ENCODE peak calls at places on chromosomes 16 and 17, in ten cellular contexts. O is fibroblast of lung, V is breast epithelium, C is PC-9, N is adrenal gland, D is tibial artery, T is psoas muscle, R is esophagus muscularis mucosa, P is sigmoid colon, X is HCT116. F is an unnamed sample. For H3K36me3, the result is how much of the 10 kb centered on the place peaks cover.

GRCh38 chr16:85193876-85194275 is 81.6 kb upstream of the CIBAR2 start:
- DNase-seq in R (no peak), V (no peak), X (no peak), N (peak), T (no peak), P (no peak), C (no peak), O (no peak), D (no peak), F (no peak)

GRCh38 chr16:23976091-23977001 is 140.6 kb downstream of the PRKCB start:
- DNase-seq in N (no peak), C (no peak), V (no peak), T (no peak), R (no peak), P (no peak), X (no peak), O (no peak), D (no peak), F (no peak)

GRCh38 chr17:2047590-2047989 is 5.8 kb downstream of the OVCA2 start:
- DNase-seq in P (no peak), O (no peak), T (no peak), V (no peak), X (no peak), C (no peak), D (no peak), N (no peak), R (no peak), F (no peak)

GRCh38 chr16:22898874-22899348 is 84.9 kb downstream of the HS3ST2 start:
- DNase-seq in O (peak), N (peak), V (peak), D (peak), T (peak), C (peak), R (no peak), P (peak), X (peak), F (peak)

GRCh38 chr16:67928561-67929364 is 2.9 kb downstream of the CTRL start:
- DNase-seq in V (no peak), D (no peak), T (peak), X (peak), P (peak), R (no peak), N (peak), C (peak), O (peak), F (peak)

GRCh38 chr16:29972500-29972899 is 1.2 kb upstream of the TAOK2 start:
- DNase-seq in X (no peak), C (no peak), O (no peak), R (no peak), D (peak), V (no peak), P (no peak), T (no peak), N (no peak), F (no peak)

GRCh38 chr17:603405-604193 is 111.0 kb downstream of the VPS53 start:
- DNase-seq in C (no peak), O (no peak), V (no peak), P (no peak), N (no peak), T (no peak), D (no peak), R (no peak), X (no peak), F (no peak)

GRCh38 chr16:1494711-1495110 is 1.6 kb downstream of the TELO2 start:
- DNase-seq in N (no peak), D (no peak), X (no peak), P (peak), R (no peak), C (no peak), T (peak), O (no peak), V (no peak), F (no peak)

GRCh38 chr16:14672403-14672971 is 21.6 kb downstream of the PLA2G10 start:
- DNase-seq in V (no peak), R (no peak), O (no peak), T (no peak), N (no peak), C (no peak), P (no peak), D (no peak), X (no peak), F (no peak)

GRCh38 chr17:74525781-74526288 is 5.4 kb downstream of the CD300LB start:
- DNase-seq in R (peak), N (no peak), P (no peak), C (no peak), O (no peak), V (peak), D (no peak), X (no peak), T (no peak), F (no peak)

GRCh38 chr16:26672206-26672605 is 394.5 kb upstream of the C16orf82 start:
- DNase-seq in P (no peak), V (no peak), X (no peak), C (no peak), T (no peak), N (no peak), O (no peak), R (peak), D (no peak), F (no peak)

GRCh38 chr16:54870151-54870550 is 60.5 kb upstream of the IRX5 start:
- DNase-seq in R (no peak), V (no peak), D (no peak), X (no peak), T (no peak), N (no peak), P (no peak), C (no peak), O (no peak), F (no peak)

GRCh38 chr17:47686276-47686635 is 7.7 kb upstream of the TBKBP1 start:
- DNase-seq in D (no peak), R (no peak), V (no peak), T (no peak), C (no peak), P (no peak), X (no peak), O (peak), N (no peak), F (no peak)

GRCh38 chr16:30068750-30069574 is 3.4 kb downstream of the ALDOA start:
- DNase-seq in V (no peak), X (no peak), O (no peak), D (no peak), T (peak), P (no peak), R (no peak), N (peak), C (peak), F (no peak)

GRCh38 chr17:17675925-17676534 is 5.2 kb upstream of the RAI1 start:
- DNase-seq in X (peak), P (no peak), C (peak), V (peak), D (no peak), O (peak), R (no peak), N (no peak), T (peak), F (no peak)

GRCh38 chr16:11949527-11949926 is 7.7 kb upstream of the NPIPB2 start:
- DNase-seq in C (peak), X (peak), R (no peak), N (peak), V (no peak), O (peak), D (no peak), P (no peak), T (no peak), F (peak)

GRCh38 chr16:23949630-23950290 is 114.0 kb downstream of the PRKCB start:
- DNase-seq in D (no peak), T (no peak), N (peak), O (no peak), P (no peak), C (no peak), V (no peak), X (no peak), R (no peak), F (no peak)

GRCh38 chr16:11347831-11348230 is 2.6 kb downstream of the RMI2 start:
- DNase-seq in D (no peak), O (no peak), R (no peak), V (no peak), X (no peak), N (no peak), T (no peak), P (no peak), C (peak), F (no peak)

GRCh38 chr16:84052071-84052622 is 9.6 kb upstream of the SLC38A8 start:
- DNase-seq in C (no peak), R (no peak), T (peak), P (peak), D (peak), V (no peak), N (no peak), O (no peak), X (no peak), F (no peak)

GRCh38 chr16:52896478-52897164 is 156.1 kb downstream of the CHD9NB start:
- DNase-seq in P (no peak), X (no peak), D (no peak), N (no peak), V (no peak), T (no peak), C (no peak), R (no peak), O (no peak), F (no peak)

GRCh38 chr17:55717898-55718735 is 4.5 kb downstream of the TMEM100 start:
- DNase-seq in R (no peak), O (peak), P (peak), T (peak), C (peak), N (peak), D (peak), X (peak), V (peak), F (peak)

GRCh38 chr17:68684860-68685493 is 83.8 kb upstream of the FAM20A start:
- DNase-seq in O (no peak), P (no peak), V (no peak), N (no peak), X (no peak), T (no peak), R (no peak), C (no peak), D (no peak), F (peak)

GRCh38 chr16:58638148-58639036 is 8.8 kb upstream of the CNOT1 start:
- DNase-seq in D (peak), P (no peak), C (peak), X (peak), N (peak), O (peak), T (no peak), R (peak), V (peak), F (peak)

GRCh38 chr17:51711581-51711980 is 446.9 kb downstream of the CA10 start:
- DNase-seq in X (no peak), P (no peak), T (no peak), V (no peak), D (no peak), C (no peak), O (no peak), N (no peak), R (no peak), F (no peak)

GRCh38 chr16:31420037-31420436 is 8.1 kb downstream of the COX6A2 start:
- DNase-seq in C (no peak), P (no peak), X (no peak), D (no peak), V (no peak), N (no peak), R (no peak), T (no peak), O (no peak), F (no peak)

GRCh38 chr16:78183886-78184553 is 84.6 kb downstream of the WWOX start:
- DNase-seq in T (no peak), P (no peak), D (no peak), V (no peak), R (peak), O (peak), N (no peak), C (no peak), X (no peak), F (no peak)

GRCh38 chr16:50618238-50618918 is 62.7 kb downstream of the SNX20 start:
- DNase-seq in T (no peak), C (no peak), P (no peak), N (no peak), X (no peak), V (no peak), O (no peak), R (no peak), D (no peak), F (no peak)

GRCh38 chr17:55897301-55897700 is 146.4 kb downstream of the PCTP start:
- DNase-seq in N (no peak), X (no peak), D (no peak), O (no peak), R (no peak), V (no peak), P (peak), C (no peak), T (peak), F (no peak)

GRCh38 chr16:50011707-50012106 is 13.3 kb upstream of the CNEP1R1 start:
- DNase-seq in P (no peak), X (no peak), C (no peak), R (no peak), O (no peak), V (no peak), N (peak), T (no peak), D (no peak), F (no peak)

DNA sequence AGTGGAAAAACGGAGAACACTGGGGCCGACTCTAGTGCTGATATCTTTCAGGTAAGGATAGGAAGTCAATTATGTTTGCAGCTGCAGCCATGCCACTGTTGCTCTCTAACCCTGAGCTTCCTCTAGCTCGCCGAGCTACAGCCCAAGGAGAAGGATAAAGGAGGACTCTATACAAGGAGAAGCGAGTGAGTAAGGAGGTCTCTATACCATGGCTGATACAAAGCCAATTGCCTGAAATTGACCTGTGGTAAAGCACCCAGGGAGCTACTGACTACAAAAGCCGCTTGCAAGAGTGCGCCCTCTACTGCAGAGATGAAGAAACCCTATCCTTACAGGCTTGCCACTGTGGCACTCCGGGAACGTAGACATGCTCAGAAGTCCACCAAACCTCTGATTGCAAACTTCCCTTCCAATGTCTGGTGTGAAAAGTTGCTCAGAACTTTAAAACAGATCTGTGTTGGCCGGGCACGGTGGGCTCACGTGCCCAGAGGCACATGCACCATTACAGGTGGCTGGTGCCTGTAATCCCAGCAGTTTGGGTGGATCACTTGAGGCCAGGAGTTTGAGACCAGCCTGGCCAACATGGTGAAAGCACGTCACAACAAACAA is 10.8 kb upstream of the SLC46A1 start:
- DNase-seq in X (peak), P (no peak), T (no peak), D (no peak), N (peak), O (peak), V (no peak), C (peak), R (peak), F (peak)
- TF ChIP-seq CTCF in X (peak), P (peak), T (peak), D (peak), N (peak), O (peak), V (no peak), C (peak), R (peak), F (peak)

GRCh38 chr17:28947639-28948038 is 3.7 kb downstream of the PHF12 start:
- DNase-seq in R (no peak), P (no peak), D (no peak), C (no peak), T (no peak), X (no peak), V (no peak), N (no peak), O (no peak), F (no peak)
- H3K27ac ChIP-seq in R (peak), P (peak), D (peak), C (peak), T (peak), X (no peak), V (peak), N (no peak), O (no peak), F (peak)

GRCh38 chr16:89993971-89994370 is 25.3 kb downstream of the DBNDD1 start:
- DNase-seq in T (no peak), N (no peak), X (no peak), V (no peak), P (no peak), D (no peak), C (no peak), O (no peak), R (no peak), F (no peak)
- H3K36me3 ChIP-seq in T (half or more), N (under half), X (half or more), V (under half), P (under half), D (under half), C (under half), O (under half), R (half or more), F (under half)

DNA sequence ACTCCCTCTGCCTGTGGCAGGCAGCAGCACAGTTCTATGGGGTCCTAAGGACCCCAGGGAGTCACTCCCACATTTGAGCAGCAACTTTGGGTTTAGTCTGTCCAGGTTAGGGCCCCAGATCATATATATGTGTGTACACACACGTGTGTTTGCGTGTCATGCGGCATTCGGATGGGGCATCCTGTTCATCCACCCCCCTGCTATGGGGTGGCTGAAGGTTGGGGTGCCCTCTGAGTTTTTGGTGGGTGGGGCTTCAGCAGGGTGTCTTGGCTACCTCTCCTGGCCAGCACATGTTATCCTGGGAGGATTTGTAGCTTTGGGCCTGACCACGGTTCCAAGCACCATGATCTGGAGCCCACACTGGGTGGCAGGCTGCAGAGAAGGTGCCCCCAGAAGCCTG is 100.7 kb downstream of the RAB11FIP4 start:
- DNase-seq in P (no peak), C (no peak), X (no peak), O (no peak), T (peak), D (no peak), N (no peak), R (no peak), V (no peak), F (no peak)
- TF ChIP-seq CTCF in P (no peak), C (no peak), X (no peak), O (no peak), T (no peak), D (no peak), N (no peak), R (no peak), V (no peak), F (no peak)

DNA sequence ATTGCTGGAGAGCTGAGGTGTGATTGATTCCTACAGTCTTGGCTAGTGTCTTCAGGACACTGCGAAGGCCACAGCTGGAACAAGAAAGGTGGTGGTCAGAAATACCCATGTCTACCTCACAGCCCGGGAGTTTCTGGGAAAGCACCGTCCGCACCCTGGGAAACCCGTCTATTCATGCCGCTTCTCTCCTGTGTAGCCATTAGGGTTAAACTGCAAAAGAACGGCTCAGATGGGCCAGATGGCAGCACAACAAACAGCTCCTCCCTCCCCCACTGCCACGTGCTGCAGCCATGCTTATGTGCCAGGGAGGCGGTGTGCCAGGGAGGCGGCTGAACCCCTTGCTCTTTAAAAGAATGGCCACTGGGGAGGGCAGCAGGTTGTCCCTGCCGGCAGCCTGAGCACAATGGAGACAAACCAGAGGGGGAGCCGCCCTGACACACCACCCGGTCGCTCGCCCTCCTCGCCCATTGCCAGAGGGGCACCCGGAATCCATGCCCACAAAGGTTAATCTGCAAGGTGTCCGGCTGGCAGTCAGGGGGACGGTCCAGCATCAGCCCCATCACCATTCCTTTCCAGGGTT is 65.2 kb downstream of the CYTH1 start:
- DNase-seq in R (no peak), X (no peak), V (peak), C (no peak), N (peak), O (peak), D (peak), P (peak), T (peak), F (peak)
- H3K27ac ChIP-seq in R (peak), X (no peak), V (peak), C (no peak), N (peak), O (no peak), D (no peak), P (peak), T (peak), F (no peak)

DNA sequence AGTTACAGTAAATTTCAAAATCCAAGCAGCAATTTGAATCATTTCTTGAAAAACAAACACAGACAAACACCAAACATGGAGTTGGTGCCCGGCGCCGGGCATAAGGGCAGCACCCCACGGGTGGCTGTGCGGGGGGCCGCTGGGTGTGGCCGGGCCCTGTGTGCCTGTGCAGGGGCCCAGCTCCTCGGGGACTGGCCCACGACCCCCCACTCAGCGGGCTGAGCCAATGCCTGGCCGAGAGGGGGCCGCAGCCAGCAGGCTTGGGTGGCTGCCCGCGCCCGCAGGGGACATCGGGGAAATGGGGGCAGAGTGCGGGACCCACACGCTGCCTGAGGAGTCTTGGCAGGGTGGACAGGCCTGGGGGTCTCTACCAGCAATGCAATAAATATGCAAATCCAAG is 12.8 kb upstream of the DUS1L start:
- DNase-seq in X (no peak), R (no peak), O (no peak), C (no peak), N (no peak), D (no peak), V (no peak), P (no peak), T (no peak), F (no peak)
- H3K36me3 ChIP-seq in X (under half), R (half or more), O (under half), C (under half), N (under half), D (under half), V (under half), P (under half), T (under half), F (under half)

GRCh38 chr16:7938175-7938574 is 605.5 kb downstream of the RBFOX1 start:
- DNase-seq in V (no peak), D (no peak), O (no peak), T (no peak), C (no peak), N (no peak), P (no peak), X (no peak), R (no peak), F (no peak)
- TF ChIP-seq CTCF in V (no peak), D (no peak), O (no peak), T (no peak), C (no peak), N (no peak), P (no peak), X (no peak), R (no peak), F (no peak)

DNA sequence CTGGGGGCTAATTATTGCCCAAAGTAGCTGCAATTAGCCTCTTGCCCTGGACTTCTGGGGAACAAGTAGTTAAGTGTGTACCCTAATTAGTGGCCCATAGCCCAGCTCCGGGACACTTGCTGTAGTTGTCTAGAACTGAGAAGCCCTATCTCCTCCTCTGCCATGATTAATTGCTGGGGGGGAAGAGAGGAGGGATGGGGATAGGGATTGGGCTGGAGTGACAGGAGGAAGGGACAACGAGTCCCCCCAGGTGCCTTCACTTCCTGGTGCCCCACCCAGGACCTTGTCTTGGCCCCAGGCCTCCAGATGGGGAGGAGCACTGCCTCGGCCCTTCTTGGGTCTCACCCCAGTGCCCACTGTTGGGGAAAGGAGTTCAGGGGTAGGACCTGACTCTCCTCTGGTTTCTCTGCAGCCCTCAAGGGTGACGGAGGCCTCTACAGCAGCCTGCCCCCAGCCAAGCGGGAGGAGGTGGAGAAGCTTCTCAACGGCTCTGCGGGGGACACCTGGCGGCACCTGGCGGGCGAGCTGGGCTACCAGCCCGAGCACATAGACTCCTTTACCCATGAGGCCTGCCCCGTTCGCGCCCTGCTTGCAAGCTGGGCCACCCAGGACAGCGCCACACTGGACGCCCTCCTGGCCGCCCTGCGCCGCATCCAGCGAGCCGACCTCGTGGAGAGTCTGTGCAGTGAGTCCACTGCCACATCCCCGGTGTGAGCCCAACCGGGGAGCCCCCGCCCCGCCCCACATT is 17.4 kb downstream of the NGFR start:
- DNase-seq in X (no peak), T (no peak), R (no peak), P (peak), D (no peak), C (no peak), N (no peak), V (no peak), O (no peak), F (no peak)
- H3K27ac ChIP-seq in X (no peak), T (no peak), R (no peak), P (no peak), D (no peak), C (no peak), N (no peak), V (no peak), O (no peak), F (no peak)

F was measured in cardiac muscle cell.